ENCODE peak calls at places on chromosomes 11 and 22, in four cellular contexts. I is K562, Y is GM12878, U is HepG2. E is an unnamed sample.

GRCh38 chr11:121416909-121417567 is 35.1 kb upstream of the SORL1 start:
- DNase-seq in U (no peak), I (no peak), Y (peak; percentile 92), E (no peak)

GRCh38 chr22:27163162-27164137 is 506.1 kb downstream of the MIAT start:
- DNase-seq in Y (no peak), I (no peak), U (no peak), E (no peak)

GRCh38 chr11:94088906-94089305 is 39.7 kb upstream of the PANX1 start:
- DNase-seq in Y (no peak), U (no peak), I (no peak), E (no peak)

GRCh38 chr11:86174101-86175046 is 70.2 kb upstream of the EED start:
- DNase-seq in I (peak; percentile 87), U (peak; percentile 61), Y (no peak), E (no peak)

GRCh38 chr22:46245515-46245914 is 4.6 kb downstream of the CDPF1 start:
- DNase-seq in U (no peak), I (no peak), Y (no peak), E (no peak)

GRCh38 chr22:30605449-30606110 is 1.4 kb upstream of the TCN2 start:
- DNase-seq in I (peak; percentile 77), U (peak; percentile 44), Y (no peak), E (peak; percentile 59)

GRCh38 chr11:79290766-79291165 is 150.1 kb downstream of the TENM4 start:
- DNase-seq in Y (no peak), U (no peak), I (no peak), E (no peak)

GRCh38 chr22:16559056-16559955 is 33.3 kb downstream of the CCT8L2 start:
- DNase-seq in Y (no peak), U (no peak), I (no peak), E (no peak)

GRCh38 chr11:61174275-61174674 is 13.0 kb upstream of the VPS37C start:
- DNase-seq in I (no peak), Y (no peak), U (no peak), E (no peak)

GRCh38 chr11:16412525-16413194 is 56.3 kb upstream of the SOX6 start:
- DNase-seq in U (no peak), I (no peak), Y (no peak), E (no peak)

GRCh38 chr11:126115820-126116319 is 53.2 kb upstream of the CDON start:
- DNase-seq in I (peak; percentile 23), U (peak; percentile 93), Y (no peak), E (no peak)
- TF ChIP-seq CTCF in I (peak; percentile 17), U (peak; percentile 77), Y (no peak), E (no peak)

DNA sequence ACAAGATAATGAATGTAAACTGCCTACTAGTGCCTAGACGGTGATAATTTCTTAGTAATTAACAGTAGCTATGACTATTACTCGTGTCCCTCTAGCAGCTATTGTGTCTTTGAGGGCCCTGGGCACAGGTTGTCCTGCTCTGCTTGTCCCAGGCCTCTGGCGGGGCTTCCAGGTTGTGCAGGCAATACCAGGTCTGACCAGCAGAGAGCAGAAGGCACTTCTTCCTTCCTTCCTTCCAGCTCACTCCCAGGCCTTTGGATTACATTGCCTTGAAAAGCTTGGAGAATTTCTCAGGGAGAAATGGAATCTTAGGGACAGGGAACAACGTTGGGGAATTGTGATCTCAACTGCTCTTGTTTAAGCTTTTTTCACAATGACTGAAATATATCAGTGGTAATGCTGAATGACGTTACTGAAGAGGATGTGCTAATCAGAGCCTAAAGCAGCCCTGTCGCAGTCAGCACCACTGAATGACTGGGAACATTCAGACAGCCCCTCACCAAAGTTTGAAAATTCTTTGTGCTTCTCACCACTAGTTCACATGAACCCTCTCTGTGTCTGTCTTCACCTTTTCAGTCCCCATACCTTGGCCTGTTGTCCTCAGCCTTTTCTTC is 8.4 kb upstream of the CCKBR start:
- DNase-seq in Y (no peak), U (peak; percentile 59), I (peak; percentile 75), E (peak; percentile 89)
- TF ChIP-seq NR2C2 in Y (no peak), U (no peak), I (no peak), E (no peak)

GRCh38 chr11:46363455-46363920 is 16.2 kb downstream of the DGKZ start:
- DNase-seq in I (no peak), Y (no peak), U (no peak), E (no peak)
- TF ChIP-seq CTCF in I (no peak), Y (no peak), U (no peak), E (no peak)

DNA sequence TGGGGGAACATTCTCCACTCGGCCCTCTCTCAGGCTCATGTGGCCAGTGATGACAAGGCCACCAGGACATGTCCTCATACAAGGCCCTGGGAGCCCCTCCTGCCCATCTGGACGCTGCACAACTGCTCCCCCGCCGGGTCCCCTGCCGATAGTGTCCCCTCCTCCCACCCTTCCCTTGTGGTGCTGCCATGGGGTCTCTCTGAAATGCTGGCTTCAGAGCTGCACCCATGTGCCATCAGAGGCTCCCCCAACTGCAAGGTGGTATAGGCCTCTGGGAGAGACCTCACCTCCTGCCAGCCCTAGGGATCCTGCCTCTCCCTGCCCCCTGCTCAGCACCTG is 113.0 kb downstream of the KCNQ1OT1 start:
- DNase-seq in U (no peak), Y (no peak), I (no peak), E (no peak)
- TF ChIP-seq NR2C2 in U (no peak), Y (no peak), I (no peak), E (no peak)

GRCh38 chr22:42717197-42717967 is 3.3 kb downstream of the A4GALT start:
- DNase-seq in Y (no peak), I (peak; percentile 21), U (no peak), E (peak; percentile 31)

GRCh38 chr22:42714768-42715430 is 5.8 kb downstream of the A4GALT start:
- DNase-seq in U (no peak), Y (no peak), I (no peak), E (no peak)

GRCh38 chr22:42714308-42714707 is 6.4 kb downstream of the A4GALT start:
- DNase-seq in I (no peak), Y (no peak), U (no peak), E (no peak)

GRCh38 chr22:42716649-42717127 is 4.0 kb downstream of the A4GALT start:
- DNase-seq in Y (peak; percentile 68), U (no peak), I (no peak), E (no peak)

DNA sequence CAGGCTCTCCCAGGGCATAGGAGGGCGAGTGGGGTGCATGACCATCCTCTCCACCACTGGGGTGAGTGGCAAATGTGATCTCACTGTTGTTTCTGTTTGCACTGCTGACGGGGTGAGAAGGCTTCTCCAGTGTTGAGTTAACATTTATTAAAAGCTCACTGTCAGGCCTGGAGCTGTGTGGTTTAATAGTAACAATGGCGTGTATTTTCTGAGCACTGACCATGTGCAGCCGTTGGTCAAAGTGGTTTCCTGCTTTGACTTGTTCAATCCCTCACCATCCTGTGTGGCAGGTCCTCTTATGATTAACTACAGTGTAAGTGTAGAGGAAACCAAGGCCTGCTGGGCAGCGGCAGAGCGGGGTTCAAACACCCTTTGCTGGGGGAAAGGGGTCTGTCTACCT is 4.4 kb downstream of the A4GALT start:
- DNase-seq in Y (peak; percentile 87), I (no peak), U (no peak), E (no peak)
- TF ChIP-seq CTCF in Y (no peak), I (no peak), U (no peak), E (no peak)

DNA sequence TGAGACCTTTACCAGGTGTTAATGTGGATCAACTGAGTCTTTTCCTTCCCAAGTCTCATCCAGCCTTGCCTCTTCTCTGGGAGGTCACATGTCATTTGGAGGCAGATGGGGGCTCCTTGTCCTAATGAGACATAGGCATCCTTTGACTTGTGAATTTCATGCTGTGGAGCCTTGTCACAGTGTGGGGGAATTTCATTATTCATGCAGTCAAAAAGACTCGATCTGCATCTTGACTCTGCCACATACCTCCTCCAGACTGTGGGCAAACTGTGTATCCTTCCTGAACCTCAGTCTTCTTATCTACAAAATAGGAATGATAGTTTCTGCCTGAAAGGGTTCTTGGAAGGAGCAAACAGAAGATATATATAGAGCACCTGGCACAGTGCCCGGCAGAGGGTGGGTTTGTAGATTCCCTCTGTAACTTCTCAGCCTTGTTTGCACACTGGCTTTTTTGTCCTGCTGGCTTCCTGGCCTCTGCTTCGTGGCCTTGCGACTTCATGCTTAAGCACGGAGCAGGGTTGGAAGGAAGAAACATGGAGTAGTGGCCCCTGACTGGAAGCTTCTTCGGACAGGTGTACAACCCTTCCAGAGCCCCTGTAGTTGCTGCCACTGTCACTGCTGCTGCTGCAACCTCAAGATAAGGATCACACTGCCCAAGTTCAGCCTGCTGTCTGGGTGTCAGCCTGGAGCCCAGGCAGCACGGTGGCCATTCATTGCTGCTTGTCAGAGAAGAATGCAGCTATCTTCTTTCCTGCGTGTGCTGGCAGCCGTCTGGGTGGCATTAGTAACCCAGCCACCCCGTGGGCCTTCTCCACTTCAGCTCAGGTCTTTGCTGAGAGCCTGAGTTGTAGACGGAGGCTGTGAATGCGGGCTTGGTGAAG is 106.4 kb downstream of the MICAL2 start:
- DNase-seq in Y (no peak), I (peak; percentile 40), U (no peak), E (no peak)
- TF ChIP-seq NR2C2 in Y (no peak), I (no peak), U (no peak), E (no peak)

GRCh38 chr22:22908495-22908861 is 20.9 kb downstream of the IGLL5 start:
- DNase-seq in U (no peak), I (no peak), Y (no peak), E (no peak)
- TF ChIP-seq CTCF in U (no peak), I (no peak), Y (no peak), E (no peak)

GRCh38 chr11:76837696-76838421 is 22.9 kb upstream of the ACER3 start:
- DNase-seq in I (no peak), U (no peak), Y (no peak), E (no peak)

GRCh38 chr11:76838422-76839068 is 22.2 kb upstream of the ACER3 start:
- DNase-seq in U (peak; percentile 45), I (peak; percentile 86), Y (no peak), E (peak; percentile 80)

GRCh38 chr11:76836613-76837291 is 24.0 kb upstream of the ACER3 start:
- DNase-seq in Y (no peak), I (no peak), U (no peak), E (no peak)

GRCh38 chr11:76841923-76842452 is 18.7 kb upstream of the ACER3 start:
- DNase-seq in U (no peak), Y (no peak), I (no peak), E (no peak)

DNA sequence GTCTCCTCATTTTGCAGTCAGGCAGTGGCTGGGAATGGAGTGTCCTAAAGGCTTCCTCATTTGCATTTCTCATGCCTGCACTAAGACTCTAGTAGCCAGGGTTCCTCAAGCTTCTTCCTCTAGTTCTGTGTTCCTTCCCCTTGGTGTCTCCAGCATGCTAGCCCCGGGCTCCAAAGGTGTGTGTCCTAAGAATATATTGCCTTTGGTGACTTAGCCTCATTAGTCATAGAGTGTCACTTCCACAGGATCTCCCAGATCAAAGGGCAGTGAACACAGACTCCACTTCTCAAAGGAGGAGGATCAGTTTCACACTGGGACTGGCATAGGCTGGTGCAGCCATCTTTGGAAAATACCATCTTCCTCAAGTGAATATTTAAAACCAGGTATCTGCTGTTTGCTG is 21.4 kb upstream of the ACER3 start:
- DNase-seq in Y (no peak), U (no peak), I (peak; percentile 33), E (no peak)
- TF ChIP-seq NR2C2 in Y (no peak), U (no peak), I (no peak), E (no peak)